ENCODE peak calls at places on chromosomes 6 and 20, in six cellular contexts. X is heart right ventricle, Q is esophagus muscularis mucosa, N is HAP-1, R is astrocyte, F is thoracic aorta. S is an unnamed sample. For H3K27me3 and H3K9me3, the result is how much of the 10 kb centered on the place peaks cover.

GRCh38 chr6:112773217-112773616 is 426.1 kb downstream of the RFPL4B start:
- DNase-seq in X (no peak), Q (no peak), N (no peak), R (peak), F (no peak), S (no peak)

GRCh38 chr6:90483116-90483839 is 103.6 kb downstream of the MAP3K7 start:
- DNase-seq in X (no peak), Q (peak), N (no peak), R (no peak), F (no peak), S (peak)

GRCh38 chr6:138977242-138977641 is 10.8 kb downstream of the REPS1 start:
- DNase-seq in X (no peak), Q (no peak), N (no peak), R (no peak), F (no peak), S (no peak)

GRCh38 chr6:168150551-168151444 is 71.8 kb upstream of the FRMD1 start:
- DNase-seq in X (no peak), Q (peak), N (no peak), R (no peak), F (no peak), S (no peak)

GRCh38 chr6:139376604-139377218 is 2.3 kb upstream of the CITED2 start:
- DNase-seq in X (peak), Q (peak), N (no peak), R (peak), F (no peak), S (no peak)

GRCh38 chr6:139029470-139030210 is 1.1 kb downstream of the ABRACL start:
- DNase-seq in X (peak), Q (no peak), N (peak), R (peak), F (no peak), S (peak)

GRCh38 chr6:146857960-146858308 is 259.2 kb downstream of the ADGB start:
- DNase-seq in X (no peak), Q (no peak), N (no peak), R (no peak), F (no peak), S (no peak)

GRCh38 chr6:152271681-152272464 is 365.3 kb downstream of the SYNE1 start:
- DNase-seq in X (peak), Q (no peak), N (peak), R (peak), F (no peak), S (peak)

GRCh38 chr6:117399924-117400323 is 25.8 kb downstream of the ROS1 start:
- DNase-seq in X (no peak), Q (no peak), N (no peak), R (no peak), F (no peak), S (no peak)

GRCh38 chr6:45222380-45222779 is 105.8 kb upstream of the RUNX2 start:
- DNase-seq in X (no peak), Q (no peak), N (no peak), R (no peak), F (no peak), S (no peak)

GRCh38 chr6:3088853-3089445 is 20.7 kb downstream of the RIPK1 start:
- DNase-seq in X (no peak), Q (no peak), N (no peak), R (no peak), F (no peak), S (no peak)

GRCh38 chr6:120675886-120676285 is 658.4 kb downstream of the TBC1D32 start:
- DNase-seq in X (no peak), Q (no peak), N (no peak), R (no peak), F (no peak), S (no peak)

GRCh38 chr6:146965110-146965689 is 239.0 kb upstream of the STXBP5 start:
- DNase-seq in X (no peak), Q (no peak), N (no peak), R (no peak), F (no peak), S (no peak)

GRCh38 chr6:148431413-148431812 is 88.8 kb downstream of the SASH1 start:
- DNase-seq in X (no peak), Q (no peak), N (no peak), R (no peak), F (no peak), S (no peak)

GRCh38 chr20:33693741-33694645 is 7.8 kb upstream of the E2F1 start:
- DNase-seq in X (no peak), Q (no peak), N (no peak), R (no peak), F (no peak), S (peak)

GRCh38 chr6:17334265-17334664 is 53.1 kb downstream of the RBM24 start:
- DNase-seq in X (no peak), Q (no peak), N (no peak), R (peak), F (no peak), S (peak)

GRCh38 chr6:159217595-159218275 is 48.5 kb downstream of the FNDC1 start:
- DNase-seq in X (no peak), Q (no peak), N (no peak), R (peak), F (no peak), S (no peak)

GRCh38 chr20:50624351-50625016 is 66.9 kb downstream of the RIPOR3 start:
- DNase-seq in X (no peak), Q (no peak), N (no peak), R (no peak), F (no peak), S (no peak)

GRCh38 chr20:53608071-53608455 is 14.4 kb upstream of the ZNF217 start:
- DNase-seq in X (no peak), Q (no peak), N (no peak), R (no peak), F (no peak), S (no peak)

GRCh38 chr6:100257661-100258395 is 206.9 kb downstream of the SIM1 start:
- DNase-seq in X (no peak), Q (no peak), N (peak), R (peak), F (no peak), S (no peak)

GRCh38 chr20:46058656-46059281 is 29.8 kb downstream of the SLC12A5 start:
- DNase-seq in X (no peak), Q (no peak), N (no peak), R (no peak), F (no peak), S (no peak)
- H3K27me3 ChIP-seq in X (under half), Q (half or more), N (under half), R (under half), F (under half), S (under half)

DNA sequence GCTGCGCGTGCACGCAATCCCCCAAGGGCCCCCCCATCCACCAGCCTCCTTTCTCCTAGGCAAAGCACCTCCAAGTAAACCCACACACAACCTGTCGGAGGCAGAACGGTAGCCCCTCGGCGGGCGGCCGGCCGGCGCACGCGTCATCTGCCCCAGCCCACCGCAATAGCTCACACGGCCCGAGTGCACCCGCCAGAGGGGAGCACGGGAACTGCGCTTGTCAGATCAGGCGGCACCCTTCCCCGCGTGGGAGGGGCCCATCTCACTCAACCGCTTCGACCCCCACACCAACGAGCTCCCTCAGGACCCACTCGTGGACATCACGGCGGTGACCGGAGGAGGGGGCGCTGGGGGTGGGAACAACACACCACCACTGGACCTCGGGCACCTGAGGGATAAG is 767.9 kb upstream of the DEFB115 start:
- DNase-seq in X (no peak), Q (peak), N (no peak), R (no peak), F (no peak), S (no peak)
- H3K9me3 ChIP-seq in X (under half), Q (under half), N (under half), R (under half), F (under half), S (under half)

GRCh38 chr6:18342223-18342622 is 44.9 kb upstream of the RNF144B start:
- DNase-seq in X (no peak), Q (no peak), N (no peak), R (no peak), F (no peak), S (no peak)

GRCh38 chr6:18335948-18336347 is 51.2 kb upstream of the RNF144B start:
- DNase-seq in X (no peak), Q (no peak), N (peak), R (no peak), F (no peak), S (no peak)

GRCh38 chr6:18340781-18341551 is 46.2 kb upstream of the RNF144B start:
- DNase-seq in X (no peak), Q (no peak), N (no peak), R (no peak), F (no peak), S (no peak)

GRCh38 chr6:18343741-18344140 is 43.4 kb upstream of the RNF144B start:
- DNase-seq in X (no peak), Q (no peak), N (no peak), R (peak), F (no peak), S (peak)

DNA sequence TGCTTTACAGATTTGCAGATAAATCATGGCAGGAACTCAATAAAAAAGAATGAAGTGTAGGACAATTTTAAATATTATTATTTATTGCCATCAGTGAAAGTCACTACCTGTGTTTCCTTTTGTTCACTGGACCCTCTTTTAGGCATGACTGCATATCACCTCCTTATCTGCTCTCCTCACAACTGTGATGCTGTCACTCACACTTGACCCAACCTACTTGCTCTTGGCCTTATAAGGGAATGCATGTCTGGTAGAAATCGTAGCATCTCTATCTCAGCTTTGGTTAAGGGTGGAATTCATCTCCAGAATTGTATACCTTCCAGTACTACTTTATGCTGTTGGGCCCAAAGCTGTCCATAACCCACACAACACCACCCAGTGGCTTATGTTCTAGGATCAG is 47.6 kb upstream of the RNF144B start:
- DNase-seq in X (no peak), Q (no peak), N (no peak), R (no peak), F (no peak), S (no peak)
- H3K27me3 ChIP-seq in X (under half), Q (under half), N (under half), R (under half), F (under half), S (under half)

GRCh38 chr6:85810558-85810957 is 167.9 kb upstream of the SYNCRIP start:
- DNase-seq in X (no peak), Q (no peak), N (no peak), R (no peak), F (no peak), S (no peak)
- H3K9me3 ChIP-seq in X (under half), Q (under half), N (under half), R (under half), F (under half), S (under half)

GRCh38 chr6:166162599-166163342 is 4.9 kb downstream of the TBXT start:
- DNase-seq in X (no peak), Q (no peak), N (no peak), R (no peak), F (no peak), S (no peak)

GRCh38 chr6:166166314-166167257 is 1.1 kb downstream of the TBXT start:
- DNase-seq in X (no peak), Q (no peak), N (no peak), R (no peak), F (no peak), S (no peak)

GRCh38 chr6:166167258-166167731 is 356 bp downstream of the TBXT start:
- DNase-seq in X (no peak), Q (no peak), N (no peak), R (no peak), F (no peak), S (no peak)

GRCh38 chr6:166167801-166168615 is at the start of gene TBXT:
- DNase-seq in X (no peak), Q (no peak), N (no peak), R (no peak), F (no peak), S (peak)

GRCh38 chr6:166165558-166166313 is 1.9 kb downstream of the TBXT start:
- DNase-seq in X (no peak), Q (no peak), N (no peak), R (no peak), F (no peak), S (no peak)
- H3K27me3 ChIP-seq in X (half or more), Q (half or more), N (under half), R (half or more), F (under half), S (under half)

GRCh38 chr6:96436398-96436797 is 85.2 kb upstream of the UFL1 start:
- DNase-seq in X (no peak), Q (no peak), N (no peak), R (no peak), F (no peak), S (no peak)

GRCh38 chr6:96433950-96434349 is 87.7 kb upstream of the UFL1 start:
- DNase-seq in X (no peak), Q (no peak), N (no peak), R (no peak), F (no peak), S (no peak)
- H3K9me3 ChIP-seq in X (under half), Q (under half), N (under half), R (under half), F (under half), S (under half)

DNA sequence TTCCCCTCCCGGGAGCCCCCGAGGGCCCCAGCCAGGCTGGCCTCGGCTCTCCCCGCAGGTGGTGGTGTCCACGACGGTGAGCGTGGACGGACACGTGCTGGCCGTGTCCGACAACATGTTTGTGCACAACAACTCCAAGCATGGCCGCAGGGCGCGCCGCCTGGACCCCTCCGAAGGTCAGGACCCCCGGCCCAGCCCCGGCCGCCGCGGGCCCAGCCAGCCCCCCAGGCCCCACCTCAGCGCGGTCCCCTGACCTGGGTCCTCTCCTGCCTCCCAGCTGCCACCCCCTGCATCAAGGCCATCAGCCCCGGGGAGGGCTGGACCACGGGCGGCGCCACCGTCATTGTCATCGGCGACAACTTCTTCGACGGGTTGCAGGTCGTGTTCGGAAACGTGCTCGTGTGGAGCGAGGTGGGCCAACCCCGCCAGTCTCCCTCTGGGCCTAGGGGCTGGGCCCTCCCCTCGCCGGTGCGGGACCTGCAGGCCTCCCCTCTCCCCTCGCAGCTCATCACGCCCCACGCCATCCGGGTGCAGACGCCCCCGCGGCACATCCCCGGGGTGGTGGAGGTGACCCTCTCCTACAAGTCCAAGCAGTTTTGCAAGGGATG is 51.0 kb downstream of the CPXM1 start:
- DNase-seq in X (no peak), Q (no peak), N (no peak), R (no peak), F (no peak), S (no peak)
- H3K27me3 ChIP-seq in X (under half), Q (half or more), N (under half), R (half or more), F (under half), S (under half)

S was measured in MG63.